ENCODE peak calls at places on chromosomes 5 and 9, in five cellular contexts. One of them, this sample, is unnamed.

GRCh38 chr5:163079618-163080017 is 357.8 kb upstream of the CCNG1 start:
- DNase-seq in Caki2: no peak
- DNase-seq in neuronal stem cell: no peak
- DNase-seq in lung: no peak
- DNase-seq in RKO: peak; percentile 48
- DNase-seq in this sample: peak; percentile 17

GRCh38 chr5:68845121-68845520 is 248.7 kb upstream of the SLC30A5 start:
- DNase-seq in Caki2: no peak
- DNase-seq in neuronal stem cell: no peak
- DNase-seq in lung: no peak
- DNase-seq in RKO: no peak
- DNase-seq in this sample: no peak

GRCh38 chr5:159735749-159736660 is 180.3 kb upstream of the ADRA1B start:
- DNase-seq in Caki2: no peak
- DNase-seq in neuronal stem cell: no peak
- DNase-seq in lung: no peak
- DNase-seq in RKO: no peak
- DNase-seq in this sample: no peak

GRCh38 chr9:133107961-133108793 is 12.9 kb downstream of the RALGDS start:
- DNase-seq in Caki2: no peak
- DNase-seq in neuronal stem cell: no peak
- DNase-seq in lung: no peak
- DNase-seq in RKO: no peak
- DNase-seq in this sample: no peak

GRCh38 chr5:91076138-91076537 is 307.0 kb downstream of the ARRDC3 start:
- DNase-seq in Caki2: peak; percentile 66
- DNase-seq in neuronal stem cell: no peak
- DNase-seq in lung: no peak
- DNase-seq in RKO: no peak
- DNase-seq in this sample: no peak

GRCh38 chr9:86945868-86946711 is 1.2 kb downstream of the GAS1 start:
- DNase-seq in Caki2: peak; percentile 75
- DNase-seq in neuronal stem cell: no peak
- DNase-seq in lung: peak; percentile 49
- DNase-seq in RKO: peak; percentile 61
- DNase-seq in this sample: peak; percentile 49

GRCh38 chr9:72703574-72703973 is 182.2 kb downstream of the TMC1 start:
- DNase-seq in Caki2: no peak
- DNase-seq in neuronal stem cell: no peak
- DNase-seq in lung: no peak
- DNase-seq in RKO: no peak
- DNase-seq in this sample: no peak

GRCh38 chr5:139745121-139745799 is 50.3 kb upstream of the PSD2 start:
- DNase-seq in Caki2: peak; percentile 96
- DNase-seq in neuronal stem cell: no peak
- DNase-seq in lung: peak; percentile 55
- DNase-seq in RKO: peak; percentile 12
- DNase-seq in this sample: peak; percentile 32

GRCh38 chr5:137836997-137837396 is 30.7 kb upstream of the MYOT start:
- DNase-seq in Caki2: no peak
- DNase-seq in neuronal stem cell: no peak
- DNase-seq in lung: no peak
- DNase-seq in RKO: no peak
- DNase-seq in this sample: no peak

GRCh38 chr9:137742698-137743097 is 123.9 kb downstream of the EHMT1 start:
- DNase-seq in Caki2: no peak
- DNase-seq in neuronal stem cell: no peak
- DNase-seq in lung: no peak
- DNase-seq in RKO: no peak
- DNase-seq in this sample: no peak

GRCh38 chr5:76082790-76083554 is at the start of gene SV2C:
- DNase-seq in Caki2: peak; percentile 53
- DNase-seq in neuronal stem cell: peak; percentile 47
- DNase-seq in lung: no peak
- DNase-seq in RKO: no peak
- DNase-seq in this sample: no peak

GRCh38 chr9:87267701-87268100 is 230.0 kb upstream of the DAPK1 start:
- DNase-seq in Caki2: no peak
- DNase-seq in neuronal stem cell: no peak
- DNase-seq in lung: no peak
- DNase-seq in RKO: no peak
- DNase-seq in this sample: no peak

GRCh38 chr5:65815156-65815555 is 93.2 kb downstream of the NLN start:
- DNase-seq in Caki2: no peak
- DNase-seq in neuronal stem cell: no peak
- DNase-seq in lung: no peak
- DNase-seq in RKO: no peak
- DNase-seq in this sample: no peak

GRCh38 chr5:172178301-172179031 is 9.6 kb downstream of the STK10 start:
- DNase-seq in Caki2: no peak
- DNase-seq in neuronal stem cell: no peak
- DNase-seq in lung: no peak
- DNase-seq in RKO: no peak
- DNase-seq in this sample: no peak